ENCODE peak calls at places on chromosome 6, in eight cellular contexts. C is effector CD8-positive, alpha-beta T cell; H is DMS 273 treated with DMSO at 0.1 percent for 48 hours; J is brain microvascular endothelial cell; P is stimulated activated CD4-positive, alpha-beta T cell treated with anti-CD3 and anti-CD28 coated beads, Interleukin-12 subunit alpha, Interleukin-12 subunit beta, amount 100 ng/mL, for 48 hours; D is NCI-H187; T is left cardiac atrium; B is NCI-H1930. N is an unnamed sample.

GRCh38 chr6:127791779-127792528 is 108.9 kb downstream of the THEMIS start:
- DNase-seq in P (no peak), T (no peak), D (no peak), B (no peak), J (no peak), C (no peak), H (no peak), N (no peak)

GRCh38 chr6:163745566-163746400 is 331.3 kb downstream of the QKI start:
- DNase-seq in J (peak; percentile 98), H (no peak), D (no peak), P (no peak), C (no peak), T (peak; percentile 61), B (no peak), N (no peak)

GRCh38 chr6:157063176-157063934 is 260.0 kb downstream of the TMEM242 start:
- DNase-seq in T (no peak), D (no peak), C (no peak), H (no peak), B (no peak), J (no peak), P (no peak), N (no peak)

GRCh38 chr6:75657327-75657726 is 55.6 kb downstream of the SENP6 start:
- DNase-seq in T (no peak), D (no peak), B (no peak), P (no peak), C (no peak), H (no peak), J (no peak), N (no peak)

GRCh38 chr6:152268846-152269442 is 368.2 kb downstream of the SYNE1 start:
- DNase-seq in T (no peak), J (no peak), D (no peak), C (no peak), P (no peak), H (no peak), B (no peak), N (no peak)

GRCh38 chr6:29447670-29448069 is 8.6 kb downstream of the OR10C1 start:
- DNase-seq in T (no peak), J (peak; percentile 41), H (no peak), B (no peak), P (no peak), C (no peak), D (no peak), N (no peak)

GRCh38 chr6:167152858-167153257 is 4.9 kb downstream of the GPR31 start:
- DNase-seq in P (no peak), C (no peak), B (no peak), D (no peak), T (no peak), J (no peak), H (no peak), N (no peak)

GRCh38 chr6:129501401-129502051 is 208.5 kb downstream of the ARHGAP18 start:
- DNase-seq in C (no peak), D (no peak), B (no peak), P (no peak), T (peak; percentile 48), H (peak; percentile 29), J (peak; percentile 95), N (peak; percentile 80)

GRCh38 chr6:144478487-144478886 is 193.4 kb downstream of the UTRN start:
- DNase-seq in T (peak; percentile 45), H (no peak), D (no peak), C (no peak), J (no peak), P (no peak), B (no peak), N (no peak)

GRCh38 chr6:116405663-116406329 is 35.0 kb downstream of the DSE start:
- DNase-seq in D (no peak), C (no peak), P (no peak), T (no peak), J (peak; percentile 62), B (no peak), H (no peak), N (no peak)

GRCh38 chr6:15460110-15460727 is 202.6 kb downstream of the DTNBP1 start:
- DNase-seq in H (no peak), D (no peak), B (no peak), J (no peak), P (no peak), C (no peak), T (no peak), N (no peak)

GRCh38 chr6:111823831-111824607 is 49.2 kb downstream of the FYN start:
- DNase-seq in B (no peak), D (no peak), H (no peak), P (no peak), J (peak; percentile 78), T (no peak), C (no peak), N (no peak)

N was measured in ureter.